ENCODE peak calls at places on chromosomes 1 and 21, in five cellular contexts. I is pancreas, L is cardiac fibroblast, D is fibroblast of lung, F is cardiac muscle cell. B is an unnamed sample.

GRCh38 chr21:34345892-34346291 is 17.9 kb upstream of the KCNE2 start:
- DNase-seq in D (peak), F (no peak), L (peak), I (no peak), B (no peak)

GRCh38 chr1:3472906-3473305 is 18.4 kb downstream of the ARHGEF16 start:
- DNase-seq in F (no peak), I (no peak), D (no peak), L (no peak), B (no peak)

GRCh38 chr1:33867684-33868083 is 3.8 kb downstream of the HMGB4 start:
- DNase-seq in L (no peak), D (no peak), I (no peak), F (no peak), B (no peak)

GRCh38 chr1:67608661-67609571 is 76.1 kb upstream of the GADD45A start:
- DNase-seq in I (no peak), L (no peak), F (peak), D (peak), B (no peak)

GRCh38 chr1:150192012-150192411 is 42.3 kb downstream of the PLEKHO1 start:
- DNase-seq in L (peak), F (peak), I (no peak), D (no peak), B (peak)

GRCh38 chr1:156439771-156440183 is 60.8 kb downstream of the MEF2D start:
- DNase-seq in D (no peak), I (no peak), L (no peak), F (no peak), B (no peak)

GRCh38 chr1:95974586-95974985 is 740.6 kb downstream of the RWDD3 start:
- DNase-seq in I (no peak), L (peak), F (no peak), D (peak), B (no peak)

GRCh38 chr1:20633190-20634064 is at the start of gene PINK1:
- DNase-seq in L (peak), D (peak), F (peak), I (peak), B (peak)

GRCh38 chr1:116168277-116169032 is 57.3 kb downstream of the MAB21L3 start:
- DNase-seq in D (peak), I (peak), L (peak), F (peak), B (peak)

GRCh38 chr1:35675773-35676172 is 34.4 kb upstream of the PSMB2 start:
- DNase-seq in L (no peak), I (no peak), F (no peak), D (no peak), B (peak)

GRCh38 chr1:110024613-110025012 is 9.8 kb upstream of the STRIP1 start:
- DNase-seq in F (no peak), D (no peak), L (no peak), I (no peak), B (no peak)

GRCh38 chr1:204873714-204874113 is 3.1 kb downstream of the NFASC start:
- DNase-seq in I (no peak), L (no peak), F (no peak), D (no peak), B (no peak)

GRCh38 chr1:228205526-228206436 is 2.1 kb upstream of the OBSCN start:
- DNase-seq in D (no peak), L (no peak), F (peak), I (no peak), B (no peak)

GRCh38 chr21:38476385-38476784 is 21.9 kb downstream of the ERG start:
- DNase-seq in L (peak), I (no peak), D (no peak), F (peak), B (no peak)

GRCh38 chr1:203181586-203182376 is 4.7 kb downstream of the CHI3L1 start:
- DNase-seq in L (peak), D (no peak), I (no peak), F (no peak), B (no peak)

GRCh38 chr1:245085508-245086095 is 69.2 kb upstream of the KIF26B start:
- DNase-seq in F (no peak), D (peak), I (no peak), L (peak), B (peak)

DNA sequence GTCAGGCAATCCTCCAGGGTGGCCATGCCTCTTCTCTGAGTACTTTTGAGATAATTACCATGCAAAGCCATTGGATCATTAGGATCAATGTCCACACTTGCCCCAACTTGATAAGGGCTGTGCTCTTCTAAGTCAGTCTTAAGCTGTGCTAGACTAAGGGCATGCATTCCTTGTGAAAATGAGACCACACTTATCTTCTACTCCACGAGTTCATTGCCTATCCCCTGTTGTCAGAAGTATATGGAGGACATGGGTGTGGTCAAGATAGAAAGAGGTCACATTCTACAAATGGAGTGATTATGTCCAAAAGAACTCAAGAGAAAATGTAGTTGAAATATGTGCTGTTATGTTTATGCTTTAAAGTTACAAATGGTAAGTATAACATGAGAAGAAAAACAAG is 18.9 kb upstream of the SSX2IP start:
- DNase-seq in L (no peak), F (no peak), I (no peak), D (no peak), B (no peak)
- H3K4me3 ChIP-seq in L (no peak), F (no peak), I (no peak), D (no peak), B (no peak)

GRCh38 chr1:222798975-222799374 is 15.9 kb upstream of the DISP1 start:
- DNase-seq in F (no peak), L (no peak), I (no peak), D (no peak), B (no peak)

GRCh38 chr1:222798111-222798510 is 16.7 kb upstream of the DISP1 start:
- DNase-seq in D (peak), I (no peak), L (peak), F (no peak), B (peak)

GRCh38 chr1:222792744-222793143 is 22.1 kb upstream of the DISP1 start:
- DNase-seq in I (no peak), L (peak), F (peak), D (peak), B (no peak)

GRCh38 chr1:222791006-222791710 is 23.7 kb upstream of the DISP1 start:
- DNase-seq in L (peak), I (no peak), D (no peak), F (no peak), B (no peak)

DNA sequence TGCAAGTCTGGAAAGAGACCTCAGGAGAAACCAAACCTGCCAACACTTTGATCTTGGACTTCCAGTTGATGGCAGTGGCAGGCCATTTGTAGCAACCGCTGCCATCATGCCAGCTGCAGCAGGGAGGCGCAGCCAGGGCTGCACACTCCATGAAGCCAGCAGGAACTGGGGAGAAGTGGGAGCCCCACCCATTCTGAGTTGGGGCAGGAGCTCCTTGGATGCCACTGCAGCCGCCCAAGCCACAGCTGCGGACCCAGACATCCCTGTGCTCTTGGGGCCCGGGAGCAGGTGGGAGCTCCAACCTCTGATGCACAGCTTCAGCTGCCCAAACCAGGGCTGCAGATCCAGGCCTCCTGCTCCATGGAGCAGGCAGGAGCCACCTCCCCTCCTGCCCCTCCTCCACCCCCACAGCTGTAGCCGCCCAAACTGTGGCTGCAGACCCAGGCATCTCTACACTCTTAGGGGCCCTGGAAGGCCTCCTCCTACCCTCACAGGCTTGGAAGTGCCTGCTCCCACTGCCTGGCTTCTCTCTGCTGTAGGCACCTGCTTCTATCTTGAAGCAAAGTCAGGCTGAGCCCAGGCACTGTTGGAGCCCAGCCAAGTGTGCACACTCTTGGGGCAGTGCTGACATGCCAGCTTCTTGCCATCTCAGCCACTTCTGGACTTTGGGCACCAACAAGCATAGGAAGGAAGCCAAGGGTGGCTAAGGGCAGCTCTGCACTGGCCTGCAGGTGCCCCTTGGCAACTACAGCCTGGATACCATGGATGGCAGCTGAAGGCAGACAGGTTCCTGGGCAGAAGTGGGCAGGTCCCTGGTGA is 20.0 kb upstream of the DISP1 start:
- DNase-seq in L (no peak), D (no peak), F (no peak), I (no peak), B (no peak)
- TF ChIP-seq CTCF in L (peak), D (peak), F (no peak), I (no peak), B (peak)

DNA sequence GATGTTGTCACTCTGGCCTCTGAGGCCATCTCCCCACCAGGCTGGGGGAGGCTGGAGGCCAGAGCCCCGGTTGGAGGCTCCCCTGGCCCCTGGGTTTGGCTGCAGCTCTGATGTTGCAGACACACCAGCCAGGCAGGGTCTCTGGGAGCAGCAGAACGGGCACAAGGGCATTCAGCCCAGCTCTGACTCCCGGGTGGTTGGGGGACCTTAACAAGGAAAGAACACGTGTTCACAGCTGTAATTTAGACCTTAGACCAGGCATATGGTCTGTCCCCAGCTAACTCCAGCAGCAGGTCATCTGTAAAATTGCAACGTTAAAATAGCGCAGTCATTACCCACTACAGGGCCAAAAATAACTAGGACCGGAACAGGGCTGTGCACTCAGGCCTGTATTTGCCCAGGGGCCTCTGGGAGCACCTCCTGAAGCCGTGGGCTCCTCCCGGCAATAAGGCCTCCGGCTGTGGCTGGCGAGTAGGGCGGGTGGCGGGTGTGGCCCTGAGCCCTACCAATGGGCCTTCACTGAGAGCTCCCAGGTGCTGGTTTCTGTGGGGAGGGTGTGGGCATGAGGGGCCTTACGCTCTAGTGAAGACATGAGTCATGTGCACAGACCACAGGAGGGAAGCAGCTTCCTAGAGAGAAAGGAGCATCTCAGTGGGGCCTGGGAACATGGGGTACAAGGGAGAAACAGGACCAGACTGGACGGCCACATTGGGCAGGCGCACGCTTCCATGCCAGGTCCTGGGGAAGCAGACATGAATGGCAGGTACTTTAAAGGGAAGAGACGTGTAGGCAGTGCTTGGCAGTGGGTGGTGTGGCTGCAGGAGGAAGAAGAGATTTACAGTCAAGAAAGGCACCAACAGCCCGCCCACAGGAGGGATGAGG is 6.1 kb downstream of the LDLRAP1 start:
- DNase-seq in D (no peak), I (peak), L (peak), F (no peak), B (peak)
- H3K4me3 ChIP-seq in D (no peak), I (no peak), L (no peak), F (no peak), B (no peak)

GRCh38 chr1:51088474-51088873 is 13.6 kb upstream of the C1orf185 start:
- DNase-seq in I (no peak), L (peak), F (no peak), D (peak), B (peak)
- TF ChIP-seq CTCF in I (no peak), L (peak), F (peak), D (peak), B (peak)

GRCh38 chr1:223707270-223708000 is 4.9 kb upstream of the CAPN2 start:
- DNase-seq in D (peak), L (peak), F (no peak), I (peak), B (peak)
- H3K4me3 ChIP-seq in D (peak), L (no peak), F (no peak), I (no peak), B (no peak)

GRCh38 chr1:159247266-159247665 is 42.6 kb downstream of the ACKR1 start:
- DNase-seq in I (no peak), L (peak), F (no peak), D (no peak), B (peak)

GRCh38 chr1:159248311-159248710 is 43.6 kb downstream of the ACKR1 start:
- DNase-seq in F (no peak), D (no peak), I (no peak), L (no peak), B (peak)

GRCh38 chr1:159250817-159251216 is 46.1 kb downstream of the ACKR1 start:
- DNase-seq in I (no peak), L (no peak), F (peak), D (no peak), B (no peak)
- TF ChIP-seq CTCF in I (no peak), L (no peak), F (no peak), D (no peak), B (no peak)

DNA sequence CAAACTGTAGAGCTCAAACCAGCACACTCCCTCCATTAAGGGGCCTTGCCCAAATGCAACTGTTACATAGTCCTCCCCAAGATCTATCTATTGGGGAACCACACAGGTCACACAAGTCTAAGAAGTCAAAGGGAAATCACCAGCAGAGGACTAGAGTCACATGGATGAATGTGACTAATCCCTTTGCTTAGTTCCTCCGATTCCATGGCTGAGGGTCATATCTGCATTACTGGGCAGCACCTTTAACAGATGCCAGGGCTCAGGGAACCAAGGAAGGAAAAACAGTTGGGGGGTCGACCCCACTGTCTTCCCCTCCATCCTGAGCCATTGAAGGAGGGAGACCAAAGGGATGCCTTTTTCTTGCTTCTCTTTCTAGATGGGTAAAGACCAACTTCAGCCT is 23.4 kb upstream of the SMYD3 start:
- DNase-seq in I (no peak), D (no peak), L (no peak), F (no peak), B (no peak)
- H3K4me3 ChIP-seq in I (no peak), D (no peak), L (no peak), F (no peak), B (no peak)

GRCh38 chr1:98555814-98556213 is 105.7 kb upstream of the SNX7 start:
- DNase-seq in F (no peak), L (no peak), D (no peak), I (no peak), B (no peak)

GRCh38 chr1:98557808-98558390 is 103.6 kb upstream of the SNX7 start:
- DNase-seq in L (peak), I (no peak), F (peak), D (no peak), B (no peak)

GRCh38 chr1:98556521-98557158 is 104.9 kb upstream of the SNX7 start:
- DNase-seq in F (peak), D (peak), L (peak), I (no peak), B (peak)
- TF ChIP-seq CTCF in F (peak), D (peak), L (peak), I (no peak), B (peak)

DNA sequence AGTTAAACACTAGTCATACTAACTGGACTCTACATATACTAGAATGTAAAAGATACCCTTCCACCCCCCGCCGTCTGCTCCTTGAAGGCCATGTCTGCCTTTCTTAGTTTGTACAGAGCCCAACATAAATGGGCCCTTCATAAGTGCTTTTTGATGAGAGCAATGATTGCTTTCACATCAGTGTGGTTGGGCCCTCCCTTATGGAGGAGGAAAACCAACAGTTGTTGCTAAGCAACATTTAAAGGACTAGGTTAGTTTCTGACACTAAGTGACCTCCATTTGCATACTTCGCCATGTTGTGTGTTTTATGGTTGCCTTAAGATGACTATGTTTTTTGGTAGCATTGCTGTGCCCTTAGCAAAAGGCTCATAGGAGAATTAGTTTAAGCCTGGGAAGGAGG is 182.0 kb upstream of the SGIP1 start:
- DNase-seq in D (no peak), F (no peak), L (no peak), I (no peak), B (no peak)
- H3K4me3 ChIP-seq in D (no peak), F (no peak), L (no peak), I (no peak), B (no peak)

GRCh38 chr21:42094811-42095210 is 23.7 kb downstream of the UMODL1 start:
- DNase-seq in L (no peak), I (no peak), F (no peak), D (no peak), B (no peak)
- TF ChIP-seq CTCF in L (peak), I (no peak), F (no peak), D (peak), B (no peak)

B was measured in bronchial epithelial cell.